ENCODE peak calls at places on chromosome 9, in ten cellular contexts. One of them, this sample, is unnamed.

GRCh38 chr9:78396087-78396486 is 99.2 kb downstream of the PSAT1 start:
- DNase-seq in GM23338: no peak
- DNase-seq in HCT116: no peak
- DNase-seq in AG10803: no peak
- DNase-seq in BJ: no peak
- DNase-seq in brain microvascular endothelial cell: no peak
- DNase-seq in AG09309: no peak
- DNase-seq in A549: no peak
- DNase-seq in HFF-Myc: no peak
- DNase-seq in cardiac fibroblast: no peak
- DNase-seq in this sample: no peak

GRCh38 chr9:100473271-100474081 is 527 bp downstream of the TMEFF1 start:
- DNase-seq in HFF-Myc: no peak
- DNase-seq in A549: peak
- DNase-seq in cardiac fibroblast: peak
- DNase-seq in AG09309: no peak
- DNase-seq in GM23338: peak
- DNase-seq in AG10803: peak
- DNase-seq in HCT116: no peak
- DNase-seq in BJ: no peak
- DNase-seq in brain microvascular endothelial cell: no peak
- DNase-seq in this sample: no peak

GRCh38 chr9:95507456-95508241 is 9.1 kb downstream of the PTCH1 start:
- DNase-seq in AG09309: no peak
- DNase-seq in brain microvascular endothelial cell: no peak
- DNase-seq in cardiac fibroblast: peak
- DNase-seq in HFF-Myc: no peak
- DNase-seq in BJ: no peak
- DNase-seq in GM23338: peak
- DNase-seq in A549: peak
- DNase-seq in HCT116: peak
- DNase-seq in AG10803: peak
- DNase-seq in this sample: peak

GRCh38 chr9:126326228-126327015 is at the start of gene MVB12B:
- DNase-seq in BJ: no peak
- DNase-seq in cardiac fibroblast: peak
- DNase-seq in brain microvascular endothelial cell: no peak
- DNase-seq in HCT116: no peak
- DNase-seq in AG10803: peak
- DNase-seq in GM23338: peak
- DNase-seq in HFF-Myc: no peak
- DNase-seq in A549: peak
- DNase-seq in AG09309: no peak
- DNase-seq in this sample: peak

GRCh38 chr9:105651806-105652205 is 10.5 kb upstream of the TAL2 start:
- DNase-seq in BJ: no peak
- DNase-seq in brain microvascular endothelial cell: no peak
- DNase-seq in HFF-Myc: no peak
- DNase-seq in GM23338: peak
- DNase-seq in A549: no peak
- DNase-seq in cardiac fibroblast: no peak
- DNase-seq in HCT116: no peak
- DNase-seq in AG09309: no peak
- DNase-seq in AG10803: no peak
- DNase-seq in this sample: no peak

GRCh38 chr9:68895741-68896478 is 118.0 kb downstream of the PRKACG start:
- DNase-seq in GM23338: no peak
- DNase-seq in brain microvascular endothelial cell: peak
- DNase-seq in HFF-Myc: no peak
- DNase-seq in AG09309: no peak
- DNase-seq in BJ: no peak
- DNase-seq in cardiac fibroblast: peak
- DNase-seq in HCT116: no peak
- DNase-seq in A549: no peak
- DNase-seq in AG10803: no peak
- DNase-seq in this sample: no peak

GRCh38 chr9:82354260-82354659 is 365.7 kb downstream of the SPATA31D1 start:
- DNase-seq in A549: no peak
- DNase-seq in brain microvascular endothelial cell: peak
- DNase-seq in HCT116: no peak
- DNase-seq in AG09309: peak
- DNase-seq in BJ: peak
- DNase-seq in GM23338: no peak
- DNase-seq in HFF-Myc: no peak
- DNase-seq in AG10803: peak
- DNase-seq in cardiac fibroblast: peak
- DNase-seq in this sample: peak

GRCh38 chr9:126684965-126685465 is 71.3 kb downstream of the LMX1B start:
- DNase-seq in AG10803: no peak
- DNase-seq in A549: no peak
- DNase-seq in GM23338: no peak
- DNase-seq in cardiac fibroblast: no peak
- DNase-seq in BJ: no peak
- DNase-seq in HFF-Myc: no peak
- DNase-seq in brain microvascular endothelial cell: no peak
- DNase-seq in AG09309: no peak
- DNase-seq in HCT116: no peak
- DNase-seq in this sample: no peak

GRCh38 chr9:88932766-88933165 is 58.5 kb upstream of the S1PR3 start:
- DNase-seq in GM23338: peak
- DNase-seq in HCT116: no peak
- DNase-seq in cardiac fibroblast: no peak
- DNase-seq in AG10803: no peak
- DNase-seq in brain microvascular endothelial cell: no peak
- DNase-seq in A549: no peak
- DNase-seq in BJ: no peak
- DNase-seq in HFF-Myc: no peak
- DNase-seq in AG09309: no peak
- DNase-seq in this sample: no peak

GRCh38 chr9:82606071-82606470 is 456.9 kb downstream of the RASEF start:
- DNase-seq in GM23338: no peak
- DNase-seq in BJ: no peak
- DNase-seq in HCT116: no peak
- DNase-seq in brain microvascular endothelial cell: no peak
- DNase-seq in A549: no peak
- DNase-seq in cardiac fibroblast: no peak
- DNase-seq in HFF-Myc: no peak
- DNase-seq in AG09309: no peak
- DNase-seq in AG10803: no peak
- DNase-seq in this sample: no peak

GRCh38 chr9:95433096-95433852 is 83.5 kb downstream of the PTCH1 start:
- DNase-seq in GM23338: no peak
- DNase-seq in cardiac fibroblast: peak
- DNase-seq in brain microvascular endothelial cell: no peak
- DNase-seq in BJ: no peak
- DNase-seq in AG10803: no peak
- DNase-seq in AG09309: no peak
- DNase-seq in HFF-Myc: no peak
- DNase-seq in HCT116: no peak
- DNase-seq in A549: no peak
- DNase-seq in this sample: no peak

GRCh38 chr9:128703616-128704355 is 1.5 kb downstream of the PKN3 start:
- DNase-seq in AG09309: no peak
- DNase-seq in cardiac fibroblast: no peak
- DNase-seq in GM23338: no peak
- DNase-seq in brain microvascular endothelial cell: no peak
- DNase-seq in BJ: no peak
- DNase-seq in HCT116: no peak
- DNase-seq in A549: no peak
- DNase-seq in AG10803: no peak
- DNase-seq in HFF-Myc: no peak
- DNase-seq in this sample: no peak

GRCh38 chr9:12085401-12085800 is 607.8 kb upstream of the TYRP1 start:
- DNase-seq in brain microvascular endothelial cell: no peak
- DNase-seq in BJ: no peak
- DNase-seq in AG10803: no peak
- DNase-seq in A549: no peak
- DNase-seq in HFF-Myc: no peak
- DNase-seq in cardiac fibroblast: no peak
- DNase-seq in AG09309: no peak
- DNase-seq in HCT116: no peak
- DNase-seq in GM23338: no peak
- DNase-seq in this sample: no peak

GRCh38 chr9:130157079-130157478 is 15.1 kb upstream of the NCS1 start:
- DNase-seq in HCT116: no peak
- DNase-seq in AG10803: no peak
- DNase-seq in BJ: no peak
- DNase-seq in HFF-Myc: no peak
- DNase-seq in GM23338: no peak
- DNase-seq in brain microvascular endothelial cell: no peak
- DNase-seq in cardiac fibroblast: no peak
- DNase-seq in AG09309: no peak
- DNase-seq in A549: no peak
- DNase-seq in this sample: no peak

GRCh38 chr9:130154816-130155215 is 17.4 kb upstream of the NCS1 start:
- DNase-seq in cardiac fibroblast: no peak
- DNase-seq in HCT116: no peak
- DNase-seq in AG10803: no peak
- DNase-seq in BJ: no peak
- DNase-seq in GM23338: no peak
- DNase-seq in HFF-Myc: no peak
- DNase-seq in AG09309: no peak
- DNase-seq in A549: no peak
- DNase-seq in brain microvascular endothelial cell: no peak
- DNase-seq in this sample: no peak

GRCh38 chr9:130159057-130159456 is 13.1 kb upstream of the NCS1 start:
- DNase-seq in HFF-Myc: no peak
- DNase-seq in cardiac fibroblast: no peak
- DNase-seq in BJ: no peak
- DNase-seq in HCT116: no peak
- DNase-seq in GM23338: no peak
- DNase-seq in A549: no peak
- DNase-seq in brain microvascular endothelial cell: no peak
- DNase-seq in AG09309: no peak
- DNase-seq in AG10803: no peak
- DNase-seq in this sample: no peak

GRCh38 chr9:130155647-130156046 is 16.6 kb upstream of the NCS1 start:
- DNase-seq in cardiac fibroblast: no peak
- DNase-seq in BJ: no peak
- DNase-seq in AG09309: no peak
- DNase-seq in AG10803: no peak
- DNase-seq in A549: no peak
- DNase-seq in brain microvascular endothelial cell: no peak
- DNase-seq in HCT116: no peak
- DNase-seq in GM23338: no peak
- DNase-seq in HFF-Myc: no peak
- DNase-seq in this sample: no peak

DNA sequence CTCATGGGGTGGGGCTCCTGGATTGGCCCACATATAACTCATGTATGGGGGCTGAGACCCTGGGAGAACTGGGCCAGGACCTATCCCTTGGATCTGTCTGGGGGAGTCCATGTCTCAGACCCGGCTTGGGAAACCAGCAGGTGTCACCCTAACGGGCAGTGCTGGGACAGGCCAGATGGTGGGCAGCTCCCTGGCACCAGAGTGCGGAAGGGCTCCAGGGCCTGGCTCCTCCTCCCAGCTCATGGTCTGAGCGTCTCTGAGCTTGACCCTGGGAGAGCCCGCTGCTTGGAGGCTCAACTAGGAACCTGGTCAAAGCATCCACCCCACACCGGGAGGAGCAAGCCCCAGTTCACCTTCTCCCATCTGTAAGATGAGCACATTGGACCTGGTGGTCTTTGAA is 15.5 kb upstream of the NCS1 start:
- DNase-seq in cardiac fibroblast: no peak
- DNase-seq in BJ: no peak
- DNase-seq in brain microvascular endothelial cell: no peak
- DNase-seq in AG10803: no peak
- DNase-seq in A549: peak
- DNase-seq in AG09309: no peak
- DNase-seq in HCT116: no peak
- DNase-seq in GM23338: no peak
- DNase-seq in HFF-Myc: no peak
- DNase-seq in this sample: no peak
- TF ChIP-seq CTCF in cardiac fibroblast: no peak
- TF ChIP-seq CTCF in BJ: peak
- TF ChIP-seq CTCF in brain microvascular endothelial cell: peak
- TF ChIP-seq CTCF in AG10803: peak
- TF ChIP-seq CTCF in A549: peak
- TF ChIP-seq CTCF in AG09309: no peak
- TF ChIP-seq CTCF in HCT116: peak
- TF ChIP-seq CTCF in GM23338: peak
- TF ChIP-seq CTCF in HFF-Myc: peak
- TF ChIP-seq CTCF in this sample: no peak

GRCh38 chr9:16680965-16681658 is 189.4 kb downstream of the BNC2 start:
- DNase-seq in AG09309: peak
- DNase-seq in BJ: no peak
- DNase-seq in cardiac fibroblast: peak
- DNase-seq in HCT116: no peak
- DNase-seq in GM23338: no peak
- DNase-seq in HFF-Myc: peak
- DNase-seq in A549: no peak
- DNase-seq in AG10803: peak
- DNase-seq in brain microvascular endothelial cell: no peak
- DNase-seq in this sample: peak
- H3K4me3 ChIP-seq in AG09309: no peak
- H3K4me3 ChIP-seq in BJ: no peak
- H3K4me3 ChIP-seq in cardiac fibroblast: no peak
- H3K4me3 ChIP-seq in HCT116: no peak
- H3K4me3 ChIP-seq in GM23338: no peak
- H3K4me3 ChIP-seq in HFF-Myc: no peak
- H3K4me3 ChIP-seq in A549: no peak
- H3K4me3 ChIP-seq in AG10803: peak
- H3K4me3 ChIP-seq in brain microvascular endothelial cell: no peak
- H3K4me3 ChIP-seq in this sample: no peak

DNA sequence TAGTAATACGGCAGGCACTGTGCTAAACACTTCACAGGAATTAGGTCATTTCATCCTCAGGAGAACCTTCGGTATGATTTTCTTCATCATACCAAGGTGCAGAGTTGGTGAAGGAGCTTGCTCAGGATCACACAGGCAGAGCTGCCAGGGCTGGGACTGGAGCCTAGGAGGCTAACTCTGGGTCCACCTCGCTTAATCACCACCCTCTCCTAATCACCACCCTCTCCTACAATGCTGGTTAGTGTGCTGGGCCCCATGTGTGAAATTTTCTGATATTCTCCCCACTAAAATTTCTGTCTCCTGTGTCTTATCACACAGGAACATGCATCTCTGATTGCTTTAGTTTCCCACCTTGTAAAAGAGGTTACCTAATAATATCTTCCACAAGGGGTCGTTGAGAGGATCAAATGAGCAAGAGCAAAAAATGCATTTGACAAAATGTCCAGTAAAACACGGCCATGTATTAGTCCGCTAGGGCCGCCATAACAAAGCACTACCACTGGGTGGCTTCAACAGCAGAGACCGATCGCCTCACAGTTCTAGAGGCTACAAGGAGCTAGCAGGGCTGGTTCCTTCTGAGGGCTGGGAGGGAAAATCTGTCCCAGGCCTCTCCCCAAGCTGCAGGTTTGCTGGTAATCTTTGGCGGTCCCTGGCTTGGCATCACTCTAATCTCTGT is 128.2 kb upstream of the NFIB start:
- DNase-seq in AG10803: peak
- DNase-seq in brain microvascular endothelial cell: no peak
- DNase-seq in cardiac fibroblast: peak
- DNase-seq in A549: peak
- DNase-seq in BJ: no peak
- DNase-seq in HCT116: peak
- DNase-seq in AG09309: no peak
- DNase-seq in HFF-Myc: no peak
- DNase-seq in GM23338: peak
- DNase-seq in this sample: no peak
- TF ChIP-seq CTCF in AG10803: peak
- TF ChIP-seq CTCF in brain microvascular endothelial cell: peak
- TF ChIP-seq CTCF in cardiac fibroblast: peak
- TF ChIP-seq CTCF in A549: peak
- TF ChIP-seq CTCF in BJ: peak
- TF ChIP-seq CTCF in HCT116: peak
- TF ChIP-seq CTCF in AG09309: peak
- TF ChIP-seq CTCF in HFF-Myc: peak
- TF ChIP-seq CTCF in GM23338: peak
- TF ChIP-seq CTCF in this sample: peak

GRCh38 chr9:6215562-6215961 is at the start of gene IL33:
- DNase-seq in A549: no peak
- DNase-seq in cardiac fibroblast: peak
- DNase-seq in brain microvascular endothelial cell: no peak
- DNase-seq in AG09309: no peak
- DNase-seq in BJ: no peak
- DNase-seq in GM23338: no peak
- DNase-seq in HCT116: no peak
- DNase-seq in AG10803: no peak
- DNase-seq in HFF-Myc: no peak
- DNase-seq in this sample: no peak
- H3K4me3 ChIP-seq in A549: no peak
- H3K4me3 ChIP-seq in cardiac fibroblast: peak
- H3K4me3 ChIP-seq in brain microvascular endothelial cell: no peak
- H3K4me3 ChIP-seq in AG09309: no peak
- H3K4me3 ChIP-seq in BJ: no peak
- H3K4me3 ChIP-seq in GM23338: no peak
- H3K4me3 ChIP-seq in HCT116: no peak
- H3K4me3 ChIP-seq in AG10803: no peak
- H3K4me3 ChIP-seq in HFF-Myc: no peak
- H3K4me3 ChIP-seq in this sample: no peak

This sample was measured in astrocyte of the spinal cord.